ENCODE peak calls at places on chromosomes 6 and 20, in five cellular contexts. W is NCI-H774, P is NCI-H146, M is dermis blood vessel endothelial cell, R is progenitor cell of endocrine pancreas. Q is an unnamed sample.

GRCh38 chr6:16723833-16724232 is 37.4 kb downstream of the ATXN1 start:
- DNase-seq in W (no peak), P (no peak), M (peak; percentile 96), R (no peak), Q (no peak)

GRCh38 chr6:69974193-69974592 is 107.8 kb downstream of the COL19A1 start:
- DNase-seq in W (no peak), P (no peak), M (no peak), R (no peak), Q (no peak)

GRCh38 chr6:28104392-28105250 is 19.8 kb upstream of the ZSCAN16 start:
- DNase-seq in W (peak; percentile 84), P (peak; percentile 86), M (peak; percentile 75), R (peak; percentile 68), Q (peak; percentile 73)

GRCh38 chr20:46013826-46014516 is 5.3 kb downstream of the MMP9 start:
- DNase-seq in W (peak; percentile 84), P (peak; percentile 86), M (peak; percentile 71), R (peak; percentile 58), Q (peak; percentile 86)

GRCh38 chr20:51447097-51447764 is 95.3 kb downstream of the NFATC2 start:
- DNase-seq in W (no peak), P (no peak), M (peak; percentile 94), R (no peak), Q (no peak)

GRCh38 chr6:66662196-66662595 is 955.2 kb upstream of the EYS start:
- DNase-seq in W (no peak), P (no peak), M (no peak), R (no peak), Q (no peak)

GRCh38 chr20:25269057-25269832 is 21.4 kb downstream of the PYGB start:
- DNase-seq in W (no peak), P (no peak), M (no peak), R (no peak), Q (no peak)

GRCh38 chr20:7772376-7772775 is 167.9 kb downstream of the HAO1 start:
- DNase-seq in W (no peak), P (peak; percentile 70), M (peak; percentile 44), R (no peak), Q (no peak)

GRCh38 chr6:6695711-6696048 is 107.2 kb downstream of the LY86 start:
- DNase-seq in W (no peak), P (no peak), M (no peak), R (no peak), Q (no peak)

GRCh38 chr20:47543006-47543431 is 41.3 kb downstream of the NCOA3 start:
- DNase-seq in W (no peak), P (no peak), M (no peak), R (no peak), Q (no peak)

GRCh38 chr6:89940225-89941027 is 46.2 kb downstream of the GJA10 start:
- DNase-seq in W (peak; percentile 80), P (peak; percentile 64), M (peak; percentile 88), R (peak; percentile 30), Q (peak; percentile 95)

GRCh38 chr20:18587665-18588553 is at the start of gene DTD1:
- DNase-seq in W (peak; percentile 91), P (peak; percentile 93), M (peak; percentile 90), R (peak; percentile 90), Q (peak; percentile 95)

GRCh38 chr20:59743767-59744485 is 139.6 kb downstream of the PHACTR3 start:
- DNase-seq in W (no peak), P (peak; percentile 6), M (no peak), R (no peak), Q (no peak)

GRCh38 chr6:137150072-137150471 is 23.4 kb downstream of the IL22RA2 start:
- DNase-seq in W (no peak), P (no peak), M (no peak), R (no peak), Q (no peak)

GRCh38 chr6:157527471-157527907 is 146.5 kb downstream of the ZDHHC14 start:
- DNase-seq in W (no peak), P (no peak), M (peak; percentile 53), R (no peak), Q (no peak)

GRCh38 chr6:27617700-27618689 is 145.1 kb upstream of the ZNF184 start:
- DNase-seq in W (no peak), P (no peak), M (peak; percentile 38), R (no peak), Q (no peak)

GRCh38 chr20:18615020-18615652 is 27.3 kb downstream of the DTD1 start:
- DNase-seq in W (no peak), P (no peak), M (no peak), R (no peak), Q (no peak)

GRCh38 chr6:162706236-162706635 is 21.3 kb downstream of the PRKN start:
- DNase-seq in W (no peak), P (peak; percentile 70), M (no peak), R (no peak), Q (no peak)

GRCh38 chr20:46117704-46118467 is at the start of gene CD40:
- DNase-seq in W (peak; percentile 78), P (peak; percentile 61), M (peak; percentile 78), R (peak; percentile 51), Q (no peak)

GRCh38 chr6:108168501-108168979 is 2.7 kb downstream of the NR2E1 start:
- DNase-seq in W (peak; percentile 18), P (peak; percentile 33), M (peak; percentile 52), R (no peak), Q (peak; percentile 97)

GRCh38 chr20:43220612-43221011 is 30.9 kb upstream of the PTPRT start:
- DNase-seq in W (no peak), P (no peak), M (no peak), R (no peak), Q (no peak)

GRCh38 chr6:3336859-3337515 is 78.2 kb downstream of the PSMG4 start:
- DNase-seq in W (no peak), P (no peak), M (no peak), R (no peak), Q (no peak)

GRCh38 chr6:30101939-30102700 is 10.8 kb downstream of the TRIM31 start:
- DNase-seq in W (peak; percentile 74), P (peak; percentile 85), M (peak; percentile 83), R (peak; percentile 81), Q (peak; percentile 82)

GRCh38 chr20:31595654-31596411 is 9.3 kb upstream of the ID1 start:
- DNase-seq in W (peak; percentile 33), P (no peak), M (peak; percentile 32), R (no peak), Q (no peak)

GRCh38 chr6:35723587-35723986 is 13.2 kb upstream of the ARMC12 start:
- DNase-seq in W (no peak), P (no peak), M (no peak), R (no peak), Q (no peak)

GRCh38 chr6:138971601-138972000 is 16.5 kb downstream of the REPS1 start:
- DNase-seq in W (no peak), P (no peak), M (peak; percentile 27), R (no peak), Q (no peak)

GRCh38 chr6:98566126-98566525 is 268.2 kb upstream of the POU3F2 start:
- DNase-seq in W (no peak), P (no peak), M (no peak), R (no peak), Q (no peak)

GRCh38 chr6:71250050-71250689 is 38.4 kb upstream of the OGFRL1 start:
- DNase-seq in W (no peak), P (no peak), M (peak; percentile 89), R (no peak), Q (no peak)

GRCh38 chr6:33710296-33711121 is 991 bp downstream of the UQCC2 start:
- DNase-seq in W (peak; percentile 34), P (peak; percentile 50), M (peak; percentile 20), R (no peak), Q (no peak)

GRCh38 chr6:36836771-36837339 is 2.4 kb downstream of the CPNE5 start:
- DNase-seq in W (no peak), P (no peak), M (no peak), R (no peak), Q (no peak)

GRCh38 chr6:98828991-98829411 is 5.4 kb upstream of the POU3F2 start:
- DNase-seq in W (peak; percentile 91), P (peak; percentile 92), M (no peak), R (no peak), Q (no peak)

GRCh38 chr6:82396964-82397761 is 33.5 kb downstream of the TPBG start:
- DNase-seq in W (peak; percentile 50), P (no peak), M (no peak), R (no peak), Q (no peak)

Q was measured in HuH-7.